ENCODE peak calls at places on chromosomes 4 and X, in four cellular contexts. Y is fibroblast of pulmonary artery; O is Peyer's patch; T is activated naive CD4-positive, alpha-beta T cell treated with anti-CD3 and anti-CD28 coated beads for 36 hours. P is an unnamed sample.

GRCh38 chrX:107451754-107452153 is 2.3 kb downstream of the FRMPD3 start:
- DNase-seq in Y (no peak), O (no peak), T (no peak), P (no peak)

GRCh38 chrX:50648151-50648550 is 165.8 kb downstream of the SHROOM4 start:
- DNase-seq in Y (peak), O (no peak), T (no peak), P (no peak)

GRCh38 chrX:63961964-63962363 is 176.9 kb upstream of the ARHGEF9 start:
- DNase-seq in Y (no peak), O (no peak), T (no peak), P (no peak)

GRCh38 chrX:12329476-12329875 is 191.2 kb downstream of the FRMPD4 start:
- DNase-seq in Y (no peak), O (no peak), T (no peak), P (no peak)

GRCh38 chrX:42496239-42496638 is 281.7 kb downstream of the PPP1R2C start:
- DNase-seq in Y (no peak), O (no peak), T (no peak), P (no peak)

GRCh38 chrX:112738347-112739033 is 58.8 kb upstream of the LHFPL1 start:
- DNase-seq in Y (no peak), O (no peak), T (peak), P (no peak)

GRCh38 chr4:78204176-78204575 is 147.1 kb downstream of the FRAS1 start:
- DNase-seq in Y (no peak), O (no peak), T (no peak), P (no peak)

GRCh38 chr4:103754844-103755243 is 35.1 kb upstream of the TACR3 start:
- DNase-seq in Y (peak), O (no peak), T (no peak), P (no peak)

GRCh38 chr4:138099385-138099784 is 142.8 kb downstream of the SLC7A11 start:
- DNase-seq in Y (no peak), O (no peak), T (no peak), P (no peak)

GRCh38 chr4:824461-825062 is 1.4 kb downstream of the CPLX1 start:
- DNase-seq in Y (no peak), O (peak), T (no peak), P (no peak)

P was measured in amniotic epithelial cell.